ENCODE peak calls at places on chromosomes 5 and 9, in five cellular contexts. K, C, Z, R and Y are unnamed samples.

GRCh38 chr5:157761690-157762611 is 18.4 kb downstream of the LSM11 start:
- DNase-seq in Z (no peak), K (peak; percentile 72), R (peak; percentile 68), C (peak; percentile 76), Y (peak; percentile 78)

GRCh38 chr5:112179290-112179689 is 239.8 kb downstream of the EPB41L4A start:
- DNase-seq in K (no peak), Z (no peak), R (no peak), C (no peak), Y (no peak)

GRCh38 chr5:78811121-78811832 is 162.7 kb upstream of the LHFPL2 start:
- DNase-seq in K (no peak), Z (no peak), R (no peak), C (peak; percentile 74), Y (no peak)

GRCh38 chr9:130698514-130698913 is 4.9 kb downstream of the EXOSC2 start:
- DNase-seq in Z (no peak), C (peak; percentile 29), K (no peak), R (no peak), Y (no peak)

GRCh38 chr5:96629774-96630173 is 32.4 kb upstream of the CAST start:
- DNase-seq in R (no peak), K (peak; percentile 73), Z (no peak), C (peak; percentile 91), Y (no peak)

GRCh38 chr5:172502969-172503368 is 48.6 kb upstream of the SH3PXD2B start:
- DNase-seq in Z (no peak), K (peak; percentile 41), R (peak; percentile 15), C (no peak), Y (peak; percentile 78)

GRCh38 chr9:98687911-98688310 is 20.8 kb downstream of the GABBR2 start:
- DNase-seq in K (no peak), Z (no peak), C (no peak), R (no peak), Y (no peak)

GRCh38 chr5:111676496-111676895 is 80.5 kb downstream of the NREP start:
- DNase-seq in K (no peak), R (no peak), Z (no peak), C (peak; percentile 83), Y (no peak)

GRCh38 chr5:128271071-128271470 is 187.5 kb downstream of the SLC12A2 start:
- DNase-seq in K (no peak), R (no peak), Z (no peak), C (no peak), Y (no peak)

GRCh38 chr9:121556580-121556979 is 56.9 kb upstream of the GGTA1 start:
- DNase-seq in K (peak; percentile 54), C (peak; percentile 88), Z (no peak), R (no peak), Y (peak; percentile 45)

GRCh38 chr9:108779506-108779905 is 76.3 kb downstream of the ACTL7B start:
- DNase-seq in Z (no peak), K (no peak), R (no peak), C (no peak), Y (no peak)

GRCh38 chr5:13664377-13664776 is 280.1 kb downstream of the DNAH5 start:
- DNase-seq in Z (no peak), K (peak; percentile 66), C (peak; percentile 57), R (no peak), Y (no peak)

GRCh38 chr9:70049236-70049635 is 5.6 kb downstream of the MAMDC2 start:
- DNase-seq in Z (no peak), K (peak; percentile 46), C (peak; percentile 91), R (no peak), Y (no peak)

GRCh38 chr9:22037954-22038690 is 29.0 kb upstream of the CDKN2B start:
- DNase-seq in C (peak; percentile 56), R (peak; percentile 29), Z (no peak), K (no peak), Y (no peak)

GRCh38 chr5:116137544-116138378 is 52.9 kb downstream of the COMMD10 start:
- DNase-seq in C (peak; percentile 66), K (peak; percentile 20), Z (no peak), R (peak; percentile 52), Y (peak; percentile 20)

GRCh38 chr5:125151150-125151932 is 404.9 kb upstream of the ZNF608 start:
- DNase-seq in Z (no peak), R (no peak), K (no peak), C (no peak), Y (no peak)

GRCh38 chr5:18314192-18314778 is 680.0 kb downstream of the TAF11L14 start:
- DNase-seq in K (peak; percentile 32), R (peak; percentile 20), Z (no peak), C (peak; percentile 44), Y (no peak)